ENCODE peak calls at places on chromosomes 11 and 22, in ten cellular contexts. One of them, this sample, is unnamed.

GRCh38 chr11:126731526-126731925 is 269.0 kb downstream of the KIRREL3 start:
- DNase-seq in HCT116: no peak
- DNase-seq in CD4-positive, alpha-beta T cell: no peak
- DNase-seq in tibial nerve: no peak
- DNase-seq in endothelial cell: no peak
- DNase-seq in choroid plexus epithelial cell: no peak
- DNase-seq in NB4: no peak
- DNase-seq in breast epithelium: no peak
- DNase-seq in bronchial epithelial cell: no peak
- DNase-seq in foreskin fibroblast: no peak
- DNase-seq in this sample: no peak

GRCh38 chr11:11583801-11584445 is 37.9 kb downstream of the GALNT18 start:
- DNase-seq in HCT116: no peak
- DNase-seq in CD4-positive, alpha-beta T cell: no peak
- DNase-seq in tibial nerve: no peak
- DNase-seq in endothelial cell: no peak
- DNase-seq in choroid plexus epithelial cell: peak
- DNase-seq in NB4: no peak
- DNase-seq in breast epithelium: no peak
- DNase-seq in bronchial epithelial cell: no peak
- DNase-seq in foreskin fibroblast: no peak
- DNase-seq in this sample: no peak

GRCh38 chr11:126426820-126427749 is 71.6 kb downstream of the ST3GAL4 start:
- DNase-seq in HCT116: no peak
- DNase-seq in CD4-positive, alpha-beta T cell: no peak
- DNase-seq in tibial nerve: no peak
- DNase-seq in endothelial cell: no peak
- DNase-seq in choroid plexus epithelial cell: no peak
- DNase-seq in NB4: peak
- DNase-seq in breast epithelium: no peak
- DNase-seq in bronchial epithelial cell: no peak
- DNase-seq in foreskin fibroblast: peak
- DNase-seq in this sample: no peak

GRCh38 chr22:31926969-31927368 is 17.4 kb upstream of the YWHAH start:
- DNase-seq in HCT116: no peak
- DNase-seq in CD4-positive, alpha-beta T cell: no peak
- DNase-seq in tibial nerve: no peak
- DNase-seq in endothelial cell: no peak
- DNase-seq in choroid plexus epithelial cell: peak
- DNase-seq in NB4: no peak
- DNase-seq in breast epithelium: no peak
- DNase-seq in bronchial epithelial cell: peak
- DNase-seq in foreskin fibroblast: no peak
- DNase-seq in this sample: no peak

GRCh38 chr11:73478737-73479347 is 102.6 kb downstream of the RELT start:
- DNase-seq in HCT116: peak
- DNase-seq in CD4-positive, alpha-beta T cell: no peak
- DNase-seq in tibial nerve: no peak
- DNase-seq in endothelial cell: peak
- DNase-seq in choroid plexus epithelial cell: peak
- DNase-seq in NB4: peak
- DNase-seq in breast epithelium: no peak
- DNase-seq in bronchial epithelial cell: peak
- DNase-seq in foreskin fibroblast: peak
- DNase-seq in this sample: no peak

GRCh38 chr11:8250981-8251620 is 12.6 kb downstream of the LMO1 start:
- DNase-seq in HCT116: no peak
- DNase-seq in CD4-positive, alpha-beta T cell: no peak
- DNase-seq in tibial nerve: no peak
- DNase-seq in endothelial cell: no peak
- DNase-seq in choroid plexus epithelial cell: no peak
- DNase-seq in NB4: no peak
- DNase-seq in breast epithelium: peak
- DNase-seq in bronchial epithelial cell: no peak
- DNase-seq in foreskin fibroblast: no peak
- DNase-seq in this sample: peak

GRCh38 chr11:45593992-45594391 is 71.4 kb downstream of the CHST1 start:
- DNase-seq in HCT116: peak
- DNase-seq in CD4-positive, alpha-beta T cell: no peak
- DNase-seq in tibial nerve: no peak
- DNase-seq in endothelial cell: no peak
- DNase-seq in choroid plexus epithelial cell: no peak
- DNase-seq in NB4: peak
- DNase-seq in breast epithelium: no peak
- DNase-seq in bronchial epithelial cell: no peak
- DNase-seq in foreskin fibroblast: no peak
- DNase-seq in this sample: no peak

GRCh38 chr11:65003282-65003681 is 6.5 kb upstream of the BATF2 start:
- DNase-seq in HCT116: no peak
- DNase-seq in CD4-positive, alpha-beta T cell: no peak
- DNase-seq in tibial nerve: no peak
- DNase-seq in endothelial cell: no peak
- DNase-seq in choroid plexus epithelial cell: peak
- DNase-seq in NB4: peak
- DNase-seq in breast epithelium: no peak
- DNase-seq in bronchial epithelial cell: peak
- DNase-seq in foreskin fibroblast: peak
- DNase-seq in this sample: no peak

GRCh38 chr11:124751391-124751740 is 689 bp downstream of the VSIG2 start:
- DNase-seq in HCT116: no peak
- DNase-seq in CD4-positive, alpha-beta T cell: no peak
- DNase-seq in tibial nerve: no peak
- DNase-seq in endothelial cell: no peak
- DNase-seq in choroid plexus epithelial cell: no peak
- DNase-seq in NB4: no peak
- DNase-seq in breast epithelium: no peak
- DNase-seq in bronchial epithelial cell: no peak
- DNase-seq in foreskin fibroblast: no peak
- DNase-seq in this sample: no peak

GRCh38 chr11:90908074-90908473 is 685.2 kb upstream of the CHORDC1 start:
- DNase-seq in HCT116: no peak
- DNase-seq in CD4-positive, alpha-beta T cell: no peak
- DNase-seq in tibial nerve: no peak
- DNase-seq in endothelial cell: no peak
- DNase-seq in choroid plexus epithelial cell: peak
- DNase-seq in NB4: no peak
- DNase-seq in breast epithelium: no peak
- DNase-seq in bronchial epithelial cell: peak
- DNase-seq in foreskin fibroblast: no peak
- DNase-seq in this sample: no peak

GRCh38 chr11:31825453-31826391 is 14.6 kb upstream of the PAX6 start:
- DNase-seq in HCT116: no peak
- DNase-seq in CD4-positive, alpha-beta T cell: no peak
- DNase-seq in tibial nerve: no peak
- DNase-seq in endothelial cell: no peak
- DNase-seq in choroid plexus epithelial cell: no peak
- DNase-seq in NB4: no peak
- DNase-seq in breast epithelium: no peak
- DNase-seq in bronchial epithelial cell: no peak
- DNase-seq in foreskin fibroblast: no peak
- DNase-seq in this sample: no peak

GRCh38 chr11:125423247-125423849 is 72.7 kb downstream of the FEZ1 start:
- DNase-seq in HCT116: peak
- DNase-seq in CD4-positive, alpha-beta T cell: no peak
- DNase-seq in tibial nerve: no peak
- DNase-seq in endothelial cell: no peak
- DNase-seq in choroid plexus epithelial cell: peak
- DNase-seq in NB4: no peak
- DNase-seq in breast epithelium: no peak
- DNase-seq in bronchial epithelial cell: peak
- DNase-seq in foreskin fibroblast: peak
- DNase-seq in this sample: no peak

GRCh38 chr22:49370841-49371301 is 456.8 kb downstream of the BRD1 start:
- DNase-seq in HCT116: no peak
- DNase-seq in CD4-positive, alpha-beta T cell: no peak
- DNase-seq in tibial nerve: no peak
- DNase-seq in endothelial cell: peak
- DNase-seq in choroid plexus epithelial cell: no peak
- DNase-seq in NB4: no peak
- DNase-seq in breast epithelium: no peak
- DNase-seq in bronchial epithelial cell: no peak
- DNase-seq in foreskin fibroblast: no peak
- DNase-seq in this sample: peak

GRCh38 chr11:69116671-69117070 is 39.1 kb upstream of the SMIM38 start:
- DNase-seq in HCT116: no peak
- DNase-seq in CD4-positive, alpha-beta T cell: no peak
- DNase-seq in tibial nerve: no peak
- DNase-seq in endothelial cell: no peak
- DNase-seq in choroid plexus epithelial cell: no peak
- DNase-seq in NB4: no peak
- DNase-seq in breast epithelium: no peak
- DNase-seq in bronchial epithelial cell: no peak
- DNase-seq in foreskin fibroblast: no peak
- DNase-seq in this sample: peak

GRCh38 chr22:25351631-25352293 is 132.3 kb downstream of the CRYBB2 start:
- DNase-seq in HCT116: no peak
- DNase-seq in CD4-positive, alpha-beta T cell: no peak
- DNase-seq in tibial nerve: no peak
- DNase-seq in endothelial cell: no peak
- DNase-seq in choroid plexus epithelial cell: no peak
- DNase-seq in NB4: no peak
- DNase-seq in breast epithelium: peak
- DNase-seq in bronchial epithelial cell: no peak
- DNase-seq in foreskin fibroblast: no peak
- DNase-seq in this sample: no peak

GRCh38 chr22:42957544-42957943 is 57.4 kb downstream of the PACSIN2 start:
- DNase-seq in HCT116: no peak
- DNase-seq in CD4-positive, alpha-beta T cell: no peak
- DNase-seq in tibial nerve: no peak
- DNase-seq in endothelial cell: no peak
- DNase-seq in choroid plexus epithelial cell: no peak
- DNase-seq in NB4: no peak
- DNase-seq in breast epithelium: no peak
- DNase-seq in bronchial epithelial cell: no peak
- DNase-seq in foreskin fibroblast: no peak
- DNase-seq in this sample: no peak

DNA sequence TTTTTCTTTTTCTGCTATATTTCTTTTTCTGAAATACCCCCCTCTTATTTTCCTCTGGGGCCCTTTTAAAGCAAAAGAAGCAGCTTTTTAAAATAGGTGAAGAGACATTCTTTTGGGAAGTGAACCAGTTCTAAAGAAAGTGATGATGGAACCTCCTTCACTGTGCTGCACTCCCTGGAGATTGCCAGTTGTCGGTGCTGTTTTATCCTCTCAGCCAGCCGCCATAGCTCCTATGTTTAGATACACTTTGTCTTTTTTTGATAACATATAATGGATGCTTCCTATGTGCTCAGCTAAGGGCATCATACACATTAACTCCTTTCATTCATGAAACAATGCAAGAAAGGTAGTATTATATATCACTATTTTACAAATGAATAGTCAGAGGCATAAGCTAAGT is 14.0 kb downstream of the CFAP300 start:
- DNase-seq in HCT116: no peak
- DNase-seq in CD4-positive, alpha-beta T cell: no peak
- DNase-seq in tibial nerve: no peak
- DNase-seq in endothelial cell: no peak
- DNase-seq in choroid plexus epithelial cell: peak
- DNase-seq in NB4: no peak
- DNase-seq in breast epithelium: no peak
- DNase-seq in bronchial epithelial cell: no peak
- DNase-seq in foreskin fibroblast: peak
- DNase-seq in this sample: no peak
- TF ChIP-seq CTCF in HCT116: no peak
- TF ChIP-seq CTCF in CD4-positive, alpha-beta T cell: no peak
- TF ChIP-seq CTCF in tibial nerve: no peak
- TF ChIP-seq CTCF in endothelial cell: no peak
- TF ChIP-seq CTCF in choroid plexus epithelial cell: peak
- TF ChIP-seq CTCF in NB4: no peak
- TF ChIP-seq CTCF in breast epithelium: no peak
- TF ChIP-seq CTCF in bronchial epithelial cell: peak
- TF ChIP-seq CTCF in foreskin fibroblast: no peak
- TF ChIP-seq CTCF in this sample: peak

DNA sequence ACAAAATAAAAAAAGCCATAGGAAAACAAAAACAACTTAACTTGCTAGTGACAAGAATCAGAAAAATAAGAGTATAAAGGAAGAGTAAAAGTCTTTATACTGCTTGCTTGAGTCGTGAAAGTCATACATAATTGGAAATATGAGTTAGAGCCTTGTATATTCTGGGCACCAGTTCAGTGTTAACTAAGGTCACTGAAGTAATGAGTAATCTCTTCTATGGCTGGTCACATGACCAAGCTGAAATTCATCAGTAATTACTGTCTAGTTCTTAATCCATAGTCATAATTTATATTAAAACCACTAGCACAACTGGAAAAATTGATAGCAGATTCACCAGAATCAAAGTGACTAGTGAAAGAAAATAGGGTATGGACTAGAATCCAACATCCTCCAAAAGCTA is 84.3 kb upstream of the SLC5A12 start:
- DNase-seq in HCT116: no peak
- DNase-seq in CD4-positive, alpha-beta T cell: no peak
- DNase-seq in tibial nerve: no peak
- DNase-seq in endothelial cell: no peak
- DNase-seq in choroid plexus epithelial cell: peak
- DNase-seq in NB4: no peak
- DNase-seq in breast epithelium: no peak
- DNase-seq in bronchial epithelial cell: peak
- DNase-seq in foreskin fibroblast: peak
- DNase-seq in this sample: no peak
- TF ChIP-seq CTCF in HCT116: no peak
- TF ChIP-seq CTCF in CD4-positive, alpha-beta T cell: no peak
- TF ChIP-seq CTCF in tibial nerve: no peak
- TF ChIP-seq CTCF in endothelial cell: no peak
- TF ChIP-seq CTCF in choroid plexus epithelial cell: no peak
- TF ChIP-seq CTCF in NB4: no peak
- TF ChIP-seq CTCF in breast epithelium: no peak
- TF ChIP-seq CTCF in bronchial epithelial cell: no peak
- TF ChIP-seq CTCF in foreskin fibroblast: no peak
- TF ChIP-seq CTCF in this sample: no peak

DNA sequence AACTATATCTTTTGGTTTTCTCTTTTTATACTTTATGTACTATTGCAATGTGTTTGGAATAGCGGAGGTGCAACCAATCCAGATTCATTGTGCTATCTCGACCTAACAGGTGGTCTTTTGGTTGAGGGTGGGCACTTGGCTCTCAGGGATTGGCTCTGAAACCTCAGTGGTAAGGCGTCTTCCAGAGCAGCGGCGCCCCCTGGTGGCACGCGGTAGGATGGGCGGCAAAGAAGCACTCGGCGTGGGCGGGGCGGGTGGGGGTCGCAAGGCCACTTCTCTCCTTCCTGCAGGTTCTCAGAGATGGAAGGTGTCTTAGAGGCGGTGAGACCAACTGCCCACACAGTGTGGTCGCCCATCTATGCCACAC is 19.2 kb upstream of the PLET1 start:
- DNase-seq in HCT116: no peak
- DNase-seq in CD4-positive, alpha-beta T cell: peak
- DNase-seq in tibial nerve: peak
- DNase-seq in endothelial cell: peak
- DNase-seq in choroid plexus epithelial cell: peak
- DNase-seq in NB4: peak
- DNase-seq in breast epithelium: no peak
- DNase-seq in bronchial epithelial cell: no peak
- DNase-seq in foreskin fibroblast: peak
- DNase-seq in this sample: no peak
- TF ChIP-seq CTCF in HCT116: peak
- TF ChIP-seq CTCF in CD4-positive, alpha-beta T cell: peak
- TF ChIP-seq CTCF in tibial nerve: peak
- TF ChIP-seq CTCF in endothelial cell: peak
- TF ChIP-seq CTCF in choroid plexus epithelial cell: peak
- TF ChIP-seq CTCF in NB4: peak
- TF ChIP-seq CTCF in breast epithelium: peak
- TF ChIP-seq CTCF in bronchial epithelial cell: peak
- TF ChIP-seq CTCF in foreskin fibroblast: peak
- TF ChIP-seq CTCF in this sample: peak

GRCh38 chr22:19115628-19116027 is 6.6 kb downstream of the DGCR2 start:
- DNase-seq in HCT116: no peak
- DNase-seq in CD4-positive, alpha-beta T cell: no peak
- DNase-seq in tibial nerve: no peak
- DNase-seq in endothelial cell: no peak
- DNase-seq in choroid plexus epithelial cell: peak
- DNase-seq in NB4: peak
- DNase-seq in breast epithelium: no peak
- DNase-seq in bronchial epithelial cell: no peak
- DNase-seq in foreskin fibroblast: peak
- DNase-seq in this sample: no peak
- TF ChIP-seq CTCF in HCT116: peak
- TF ChIP-seq CTCF in CD4-positive, alpha-beta T cell: no peak
- TF ChIP-seq CTCF in tibial nerve: no peak
- TF ChIP-seq CTCF in endothelial cell: no peak
- TF ChIP-seq CTCF in choroid plexus epithelial cell: peak
- TF ChIP-seq CTCF in NB4: no peak
- TF ChIP-seq CTCF in breast epithelium: no peak
- TF ChIP-seq CTCF in bronchial epithelial cell: peak
- TF ChIP-seq CTCF in foreskin fibroblast: no peak
- TF ChIP-seq CTCF in this sample: no peak